ENCODE peak calls at places on chromosomes 5 and 9, in eight cellular contexts. E, O, B, Z, Q, C, T and F are unnamed samples.

GRCh38 chr9:107693620-107694326 is 204.2 kb upstream of the KLF4 start:
- DNase-seq in E (no peak), O (no peak), B (no peak), Z (no peak), Q (no peak), C (no peak), T (no peak), F (no peak)

GRCh38 chr5:156879665-156880285 is 29.7 kb downstream of the PPP1R2B start:
- DNase-seq in E (no peak), O (no peak), B (peak), Z (no peak), Q (no peak), C (no peak), T (no peak), F (no peak)

GRCh38 chr5:74679968-74680367 is 5.1 kb upstream of the HEXB start:
- DNase-seq in E (no peak), O (no peak), B (no peak), Z (no peak), Q (no peak), C (no peak), T (no peak), F (no peak)

GRCh38 chr5:59124983-59125960 is 542.4 kb downstream of the RAB3C start:
- DNase-seq in E (no peak), O (peak), B (no peak), Z (no peak), Q (peak), C (no peak), T (no peak), F (no peak)

GRCh38 chr9:15104826-15105420 is 194.7 kb upstream of the FREM1 start:
- DNase-seq in E (no peak), O (peak), B (peak), Z (peak), Q (peak), C (no peak), T (peak), F (peak)

GRCh38 chr9:124880501-124880900 is 18.6 kb downstream of the ARPC5L start:
- DNase-seq in E (no peak), O (peak), B (no peak), Z (no peak), Q (no peak), C (no peak), T (no peak), F (no peak)

GRCh38 chr5:103433216-103433615 is 129.4 kb downstream of the NUDT12 start:
- DNase-seq in E (no peak), O (no peak), B (peak), Z (no peak), Q (no peak), C (no peak), T (no peak), F (no peak)

GRCh38 chr5:111454198-111454606 is 58.1 kb downstream of the STARD4 start:
- DNase-seq in E (peak), O (no peak), B (peak), Z (no peak), Q (no peak), C (no peak), T (no peak), F (peak)

GRCh38 chr5:54722846-54723433 is 205.4 kb downstream of the SNX18 start:
- DNase-seq in E (peak), O (no peak), B (peak), Z (no peak), Q (no peak), C (no peak), T (no peak), F (no peak)

GRCh38 chr9:135670721-135671590 is 7.8 kb downstream of the LCN9 start:
- DNase-seq in E (no peak), O (no peak), B (no peak), Z (no peak), Q (no peak), C (peak), T (no peak), F (no peak)

GRCh38 chr5:59275537-59276276 is 617.8 kb downstream of the PDE4D start:
- DNase-seq in E (no peak), O (peak), B (no peak), Z (peak), Q (peak), C (peak), T (no peak), F (no peak)

GRCh38 chr5:27598576-27598975 is 560.2 kb upstream of the CDH9 start:
- DNase-seq in E (no peak), O (no peak), B (no peak), Z (no peak), Q (no peak), C (no peak), T (no peak), F (no peak)

GRCh38 chr5:74206571-74207550 is 433.7 kb downstream of the ENC1 start:
- DNase-seq in E (no peak), O (no peak), B (peak), Z (peak), Q (no peak), C (peak), T (peak), F (peak)

GRCh38 chr9:82234160-82234943 is 245.8 kb downstream of the SPATA31D1 start:
- DNase-seq in E (no peak), O (no peak), B (no peak), Z (no peak), Q (no peak), C (no peak), T (no peak), F (no peak)

GRCh38 chr5:100901851-100902341 is 1.2 kb downstream of the ST8SIA4 start:
- DNase-seq in E (no peak), O (peak), B (peak), Z (no peak), Q (peak), C (peak), T (peak), F (no peak)

GRCh38 chr9:69121155-69122085 is 52.7 kb upstream of the TJP2 start:
- DNase-seq in E (no peak), O (peak), B (peak), Z (no peak), Q (peak), C (no peak), T (peak), F (no peak)

GRCh38 chr5:142783601-142784291 is 13.6 kb downstream of the ARHGAP26 start:
- DNase-seq in E (no peak), O (peak), B (no peak), Z (peak), Q (no peak), C (peak), T (peak), F (no peak)

DNA sequence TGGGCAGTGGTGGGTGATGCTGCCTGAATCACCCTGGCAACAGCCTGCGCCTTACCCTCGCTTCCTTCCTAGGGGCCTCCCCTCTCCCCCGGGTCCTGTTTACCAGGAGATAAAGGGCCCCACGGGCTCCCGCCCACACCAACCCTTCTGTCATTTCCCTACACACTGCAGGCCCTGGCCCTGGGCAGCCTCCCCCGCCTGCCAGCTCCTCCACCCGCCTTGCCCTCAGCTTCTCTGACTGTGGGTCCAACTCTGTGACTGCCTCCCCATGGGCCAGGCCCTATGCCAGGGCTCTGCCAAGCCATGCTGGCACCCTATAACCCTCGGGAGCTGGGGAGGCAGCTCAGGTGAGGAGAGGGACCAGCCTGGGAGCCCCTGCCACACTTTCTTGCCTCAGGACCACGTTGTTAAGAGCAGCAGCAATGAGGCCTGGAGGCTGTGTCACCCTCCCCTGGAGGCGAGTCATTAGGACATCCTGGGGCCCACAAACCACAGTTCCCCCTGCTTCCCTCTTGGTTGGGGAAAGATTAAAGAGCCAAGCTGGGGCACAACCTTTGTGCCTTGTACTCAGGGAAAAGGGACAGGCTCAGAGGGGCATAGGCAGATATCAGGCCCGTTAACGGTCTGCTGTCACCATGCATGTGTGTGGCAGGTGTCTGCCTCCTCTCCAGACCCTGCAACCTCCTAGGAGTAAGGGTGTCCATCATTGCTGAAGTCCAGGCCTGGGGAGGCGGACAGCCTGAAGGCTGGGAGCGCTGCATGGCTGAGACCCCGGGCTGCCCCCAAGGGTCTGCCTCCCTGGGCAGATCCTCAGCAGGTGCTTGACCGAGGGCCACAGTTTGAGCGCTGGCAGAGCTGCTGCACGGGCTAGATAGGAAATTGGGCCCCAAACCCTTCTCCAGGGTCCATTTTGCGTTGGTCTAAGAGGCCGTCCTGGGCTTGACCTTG is 2.7 kb downstream of the MGAT4B start:
- DNase-seq in E (no peak), O (peak), B (peak), Z (no peak), Q (no peak), C (peak), T (peak), F (no peak)
- H3K4me3 ChIP-seq in E (no peak), O (no peak), B (peak), Z (no peak), Q (no peak), C (no peak), T (no peak), F (no peak)

GRCh38 chr5:38780950-38781349 is 64.9 kb upstream of the OSMR start:
- DNase-seq in E (no peak), O (no peak), B (peak), Z (peak), Q (peak), C (peak), T (peak), F (no peak)
- TF ChIP-seq CTCF in E (peak), O (no peak), B (peak), Z (peak), Q (peak), C (peak), T (peak), F (no peak)

DNA sequence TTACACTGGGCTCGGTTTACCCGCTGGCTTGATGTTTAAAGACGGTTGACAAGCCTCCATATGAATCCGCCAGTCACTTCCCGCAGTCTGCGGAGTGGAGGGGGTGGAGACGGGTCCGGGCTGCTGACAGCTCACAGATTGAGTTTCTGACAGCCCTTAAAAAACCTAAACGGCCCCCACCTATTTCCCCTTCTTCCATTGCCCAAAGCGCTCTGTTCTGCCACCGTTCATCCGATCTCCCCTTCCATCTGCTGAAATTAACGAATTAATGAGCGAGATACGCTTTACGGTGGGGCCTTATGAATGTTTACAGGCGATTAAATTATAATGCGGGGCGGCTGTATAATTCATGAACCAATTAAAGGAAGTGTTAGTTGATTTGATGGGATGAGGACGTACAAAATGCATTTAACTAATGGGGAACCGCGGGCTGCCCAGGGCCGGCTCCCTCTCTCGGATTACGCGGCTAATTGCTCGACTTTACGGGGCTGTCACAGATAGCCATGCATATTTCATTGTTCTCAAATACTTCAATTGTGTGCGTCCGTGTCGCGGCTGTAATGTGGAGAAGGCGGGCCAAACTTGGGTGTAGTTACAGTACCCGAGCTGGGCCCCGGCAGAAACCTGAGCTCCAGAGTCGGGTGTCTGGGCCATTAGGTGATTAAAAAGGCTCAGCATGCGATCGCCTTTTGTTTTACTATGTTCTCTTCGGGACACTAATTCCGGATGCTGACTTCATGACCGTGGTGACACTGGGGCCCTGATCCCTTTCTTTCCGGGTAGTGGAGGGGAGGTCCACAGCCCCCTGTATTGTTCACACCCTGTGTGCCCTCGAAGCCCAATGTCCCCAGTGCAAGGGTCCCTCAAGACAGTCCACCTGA is 74.9 kb downstream of the GTF3C4 start:
- DNase-seq in E (no peak), O (peak), B (no peak), Z (no peak), Q (peak), C (no peak), T (no peak), F (no peak)
- H3K4me3 ChIP-seq in E (no peak), O (peak), B (no peak), Z (no peak), Q (peak), C (no peak), T (no peak), F (no peak)

DNA sequence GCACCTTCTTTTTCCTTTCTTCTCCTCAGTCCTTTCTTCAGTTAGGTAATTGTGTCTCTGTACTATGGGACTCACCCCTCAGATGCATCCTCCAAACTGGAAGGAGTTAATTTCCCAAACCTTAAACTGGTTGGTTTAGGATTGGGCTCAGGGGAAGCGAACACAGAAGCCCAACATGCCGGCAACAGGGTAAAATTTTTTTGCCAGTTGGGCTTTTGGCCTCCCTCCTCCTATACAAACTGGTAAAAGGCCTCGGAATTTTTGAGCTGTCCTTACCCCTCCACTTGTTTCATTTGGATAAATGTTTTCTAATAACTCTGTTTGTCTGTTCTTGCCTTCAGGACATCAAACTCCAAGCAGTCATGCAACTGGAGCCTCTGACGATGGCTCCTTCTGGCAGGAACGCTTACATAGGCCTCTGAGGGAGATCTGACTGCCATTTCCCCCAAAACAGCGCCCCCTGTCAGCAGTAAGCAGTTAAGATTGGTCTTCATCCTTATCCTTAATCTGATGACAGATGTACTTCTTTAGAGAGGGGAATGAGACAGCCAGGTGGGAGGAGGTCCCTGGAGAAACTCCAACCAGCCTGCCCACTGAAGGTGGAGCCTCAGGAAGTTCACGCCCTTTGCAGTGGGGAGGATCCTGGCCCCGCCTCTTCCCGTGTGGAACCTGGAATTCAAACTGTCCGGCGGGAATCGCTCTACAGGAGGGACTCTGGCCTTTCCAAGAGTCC is 57.8 kb upstream of the SPINK5 start:
- DNase-seq in E (no peak), O (peak), B (peak), Z (no peak), Q (no peak), C (no peak), T (no peak), F (no peak)
- TF ChIP-seq CTCF in E (no peak), O (peak), B (peak), Z (no peak), Q (no peak), C (no peak), T (no peak), F (no peak)

GRCh38 chr5:20098695-20099094 is 110.7 kb upstream of the CDH18 start:
- DNase-seq in E (no peak), O (no peak), B (no peak), Z (no peak), Q (no peak), C (no peak), T (no peak), F (no peak)
- H3K4me3 ChIP-seq in E (no peak), O (no peak), B (no peak), Z (no peak), Q (no peak), C (no peak), T (no peak), F (no peak)

GRCh38 chr9:114607671-114608524 is 3.2 kb upstream of the TMEM268 start:
- DNase-seq in E (no peak), O (no peak), B (no peak), Z (no peak), Q (no peak), C (no peak), T (no peak), F (no peak)
- TF ChIP-seq CTCF in E (no peak), O (no peak), B (no peak), Z (no peak), Q (no peak), C (no peak), T (no peak), F (no peak)

GRCh38 chr5:38847549-38848341 is 1.9 kb downstream of the OSMR start:
- DNase-seq in E (no peak), O (no peak), B (peak), Z (no peak), Q (no peak), C (no peak), T (no peak), F (no peak)
- H3K4me3 ChIP-seq in E (peak), O (no peak), B (peak), Z (peak), Q (no peak), C (no peak), T (peak), F (peak)

GRCh38 chr9:90515550-90515949 is 127.1 kb downstream of the DIRAS2 start:
- DNase-seq in E (no peak), O (no peak), B (no peak), Z (no peak), Q (no peak), C (no peak), T (no peak), F (no peak)
- TF ChIP-seq CTCF in E (no peak), O (no peak), B (no peak), Z (no peak), Q (no peak), C (no peak), T (no peak), F (no peak)

DNA sequence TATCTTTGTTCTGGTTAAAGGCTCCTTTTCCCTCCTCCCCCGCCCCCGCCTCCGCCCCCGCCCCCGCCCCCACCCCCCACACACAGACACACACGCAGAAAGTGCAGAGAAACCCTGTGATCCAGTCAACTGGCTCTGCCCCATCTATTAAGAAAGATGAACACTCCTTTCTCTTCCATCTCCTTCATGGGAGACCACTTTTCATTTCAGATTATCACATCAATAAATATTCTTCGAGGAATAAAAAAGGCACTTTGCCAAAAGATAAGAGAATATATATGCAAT is 127.0 kb downstream of the TMEM161B start:
- DNase-seq in E (no peak), O (no peak), B (no peak), Z (no peak), Q (no peak), C (no peak), T (no peak), F (no peak)
- H3K4me3 ChIP-seq in E (no peak), O (peak), B (peak), Z (peak), Q (peak), C (peak), T (peak), F (peak)